ENCODE peak calls at places on chromosome 19, in four cellular contexts. One of them, this sample, is unnamed.

GRCh38 chr19:35949131-35949530 is 13.0 kb downstream of the LRFN3 start:
- DNase-seq in activated CD8-positive, alpha-beta memory T cell treated with anti-CD3 and anti-CD28 coated beads for 1 hour: no peak
- DNase-seq in stimulated activated CD4-positive, alpha-beta T cell treated with anti-CD3 and anti-CD28 coated beads, Interleukin-4, amount 100 ng/mL, for 1 hour: no peak
- DNase-seq in IMR-90: no peak
- DNase-seq in this sample: no peak

GRCh38 chr19:19213822-19214558 is 2.2 kb downstream of the NCAN start:
- DNase-seq in activated CD8-positive, alpha-beta memory T cell treated with anti-CD3 and anti-CD28 coated beads for 1 hour: no peak
- DNase-seq in stimulated activated CD4-positive, alpha-beta T cell treated with anti-CD3 and anti-CD28 coated beads, Interleukin-4, amount 100 ng/mL, for 1 hour: no peak
- DNase-seq in IMR-90: no peak
- DNase-seq in this sample: no peak

GRCh38 chr19:17450264-17451075 is 2.0 kb upstream of the TMEM221 start:
- DNase-seq in activated CD8-positive, alpha-beta memory T cell treated with anti-CD3 and anti-CD28 coated beads for 1 hour: no peak
- DNase-seq in stimulated activated CD4-positive, alpha-beta T cell treated with anti-CD3 and anti-CD28 coated beads, Interleukin-4, amount 100 ng/mL, for 1 hour: peak
- DNase-seq in IMR-90: no peak
- DNase-seq in this sample: peak

GRCh38 chr19:39209196-39209595 is 5.1 kb upstream of the SYCN start:
- DNase-seq in activated CD8-positive, alpha-beta memory T cell treated with anti-CD3 and anti-CD28 coated beads for 1 hour: no peak
- DNase-seq in stimulated activated CD4-positive, alpha-beta T cell treated with anti-CD3 and anti-CD28 coated beads, Interleukin-4, amount 100 ng/mL, for 1 hour: no peak
- DNase-seq in IMR-90: no peak
- DNase-seq in this sample: no peak

GRCh38 chr19:18961767-18962423 is 20.9 kb upstream of the HOMER3 start:
- DNase-seq in activated CD8-positive, alpha-beta memory T cell treated with anti-CD3 and anti-CD28 coated beads for 1 hour: no peak
- DNase-seq in stimulated activated CD4-positive, alpha-beta T cell treated with anti-CD3 and anti-CD28 coated beads, Interleukin-4, amount 100 ng/mL, for 1 hour: peak
- DNase-seq in IMR-90: no peak
- DNase-seq in this sample: no peak

GRCh38 chr19:18300930-18301717 is 19.7 kb upstream of the JUND start:
- DNase-seq in activated CD8-positive, alpha-beta memory T cell treated with anti-CD3 and anti-CD28 coated beads for 1 hour: no peak
- DNase-seq in stimulated activated CD4-positive, alpha-beta T cell treated with anti-CD3 and anti-CD28 coated beads, Interleukin-4, amount 100 ng/mL, for 1 hour: no peak
- DNase-seq in IMR-90: peak
- DNase-seq in this sample: no peak

GRCh38 chr19:34733266-34733825 is 697 bp upstream of the ZNF181 start:
- DNase-seq in activated CD8-positive, alpha-beta memory T cell treated with anti-CD3 and anti-CD28 coated beads for 1 hour: no peak
- DNase-seq in stimulated activated CD4-positive, alpha-beta T cell treated with anti-CD3 and anti-CD28 coated beads, Interleukin-4, amount 100 ng/mL, for 1 hour: no peak
- DNase-seq in IMR-90: no peak
- DNase-seq in this sample: no peak

GRCh38 chr19:28443361-28443760 is 769.6 kb downstream of the UQCRFS1 start:
- DNase-seq in activated CD8-positive, alpha-beta memory T cell treated with anti-CD3 and anti-CD28 coated beads for 1 hour: no peak
- DNase-seq in stimulated activated CD4-positive, alpha-beta T cell treated with anti-CD3 and anti-CD28 coated beads, Interleukin-4, amount 100 ng/mL, for 1 hour: no peak
- DNase-seq in IMR-90: no peak
- DNase-seq in this sample: no peak

GRCh38 chr19:13234518-13234917 is 84.3 kb downstream of the IER2 start:
- DNase-seq in activated CD8-positive, alpha-beta memory T cell treated with anti-CD3 and anti-CD28 coated beads for 1 hour: peak
- DNase-seq in stimulated activated CD4-positive, alpha-beta T cell treated with anti-CD3 and anti-CD28 coated beads, Interleukin-4, amount 100 ng/mL, for 1 hour: peak
- DNase-seq in IMR-90: no peak
- DNase-seq in this sample: peak

GRCh38 chr19:35055715-35056179 is 14.2 kb downstream of the HPN start:
- DNase-seq in activated CD8-positive, alpha-beta memory T cell treated with anti-CD3 and anti-CD28 coated beads for 1 hour: no peak
- DNase-seq in stimulated activated CD4-positive, alpha-beta T cell treated with anti-CD3 and anti-CD28 coated beads, Interleukin-4, amount 100 ng/mL, for 1 hour: no peak
- DNase-seq in IMR-90: no peak
- DNase-seq in this sample: no peak